ENCODE peak calls at places on chromosomes 4 and X, in ten cellular contexts. X is GM12865, R is MCF 10A, Q is cardiac fibroblast, I is GM13977, Y is AG09309, D is pancreas, F is Panc1, W is ovary, N is dorsolateral prefrontal cortex. K is an unnamed sample.

GRCh38 chrX:9071031-9071650 is 37.2 kb upstream of the FAM9B start:
- DNase-seq in X (no peak), R (no peak), Q (peak), I (no peak), Y (no peak), D (no peak), F (no peak), W (no peak), N (no peak), K (no peak)

GRCh38 chr4:52946811-52947210 is 84.7 kb downstream of the RASL11B start:
- DNase-seq in X (no peak), R (no peak), Q (no peak), I (no peak), Y (no peak), D (no peak), F (no peak), W (no peak), N (peak), K (no peak)

GRCh38 chr4:112552668-112553067 is 36.7 kb upstream of the NEUROG2 start:
- DNase-seq in X (no peak), R (peak), Q (peak), I (no peak), Y (peak), D (no peak), F (no peak), W (no peak), N (no peak), K (no peak)

GRCh38 chr4:89704651-89705395 is 132.1 kb downstream of the SNCA start:
- DNase-seq in X (no peak), R (no peak), Q (no peak), I (no peak), Y (no peak), D (no peak), F (no peak), W (no peak), N (peak), K (no peak)

GRCh38 chr4:5212255-5213032 is 161.2 kb downstream of the STK32B start:
- DNase-seq in X (no peak), R (no peak), Q (no peak), I (no peak), Y (no peak), D (no peak), F (no peak), W (no peak), N (no peak), K (no peak)

GRCh38 chrX:74450803-74451449 is 29.6 kb downstream of the SLC16A2 start:
- DNase-seq in X (no peak), R (peak), Q (peak), I (no peak), Y (peak), D (no peak), F (peak), W (no peak), N (no peak), K (no peak)

GRCh38 chr4:73520821-73521220 is 39.3 kb downstream of the AFM start:
- DNase-seq in X (peak), R (peak), Q (peak), I (no peak), Y (peak), D (no peak), F (no peak), W (no peak), N (no peak), K (no peak)

GRCh38 chr4:88356771-88357170 is 21.9 kb upstream of the HERC6 start:
- DNase-seq in X (no peak), R (no peak), Q (no peak), I (no peak), Y (no peak), D (no peak), F (no peak), W (no peak), N (no peak), K (no peak)

GRCh38 chr4:40377462-40378385 is 42.6 kb downstream of the CHRNA9 start:
- DNase-seq in X (peak), R (peak), Q (peak), I (no peak), Y (no peak), D (no peak), F (no peak), W (no peak), N (no peak), K (no peak)

GRCh38 chr4:182809417-182810102 is 107.6 kb downstream of the DCTD start:
- DNase-seq in X (no peak), R (no peak), Q (no peak), I (peak), Y (no peak), D (peak), F (no peak), W (no peak), N (no peak), K (peak)

GRCh38 chr4:153465583-153465921 is 608 bp upstream of the TMEM131L start:
- DNase-seq in X (peak), R (peak), Q (peak), I (peak), Y (no peak), D (peak), F (no peak), W (peak), N (peak), K (peak)

GRCh38 chrX:69285881-69286545 is 120.8 kb upstream of the PJA1 start:
- DNase-seq in X (peak), R (peak), Q (peak), I (peak), Y (no peak), D (peak), F (no peak), W (peak), N (peak), K (peak)

GRCh38 chrX:148872881-148873280 is 372.5 kb downstream of the AFF2 start:
- DNase-seq in X (no peak), R (no peak), Q (no peak), I (no peak), Y (no peak), D (no peak), F (no peak), W (no peak), N (no peak), K (no peak)

GRCh38 chr4:39043697-39044363 is 11.6 kb upstream of the TMEM156 start:
- DNase-seq in X (peak), R (peak), Q (peak), I (peak), Y (no peak), D (no peak), F (no peak), W (no peak), N (no peak), K (peak)

GRCh38 chr4:185998791-185999190 is 70.2 kb upstream of the TLR3 start:
- DNase-seq in X (no peak), R (no peak), Q (no peak), I (no peak), Y (no peak), D (no peak), F (no peak), W (no peak), N (no peak), K (no peak)

GRCh38 chrX:83521905-83522304 is 13.8 kb downstream of the POU3F4 start:
- DNase-seq in X (no peak), R (no peak), Q (no peak), I (no peak), Y (no peak), D (no peak), F (no peak), W (no peak), N (no peak), K (no peak)

GRCh38 chr4:24686866-24687672 is 102.7 kb upstream of the DHX15 start:
- DNase-seq in X (peak), R (peak), Q (no peak), I (no peak), Y (no peak), D (no peak), F (peak), W (no peak), N (no peak), K (no peak)

GRCh38 chr4:12723849-12724447 is 760.2 kb downstream of the RAB28 start:
- DNase-seq in X (no peak), R (peak), Q (peak), I (no peak), Y (no peak), D (no peak), F (no peak), W (no peak), N (no peak), K (no peak)

GRCh38 chrX:23952984-23953907 is 45.4 kb downstream of the CXorf58 start:
- DNase-seq in X (peak), R (no peak), Q (peak), I (peak), Y (no peak), D (no peak), F (no peak), W (no peak), N (no peak), K (peak)

GRCh38 chr4:122086338-122086737 is 65.8 kb upstream of the BLTP1 start:
- DNase-seq in X (no peak), R (no peak), Q (no peak), I (no peak), Y (no peak), D (no peak), F (no peak), W (no peak), N (no peak), K (no peak)

GRCh38 chrX:103774070-103774642 is 2.5 kb upstream of the PLP1 start:
- DNase-seq in X (peak), R (peak), Q (peak), I (no peak), Y (peak), D (no peak), F (no peak), W (no peak), N (peak), K (no peak)

GRCh38 chr4:71355971-71356370 is 17.2 kb downstream of the SLC4A4 start:
- DNase-seq in X (no peak), R (no peak), Q (no peak), I (no peak), Y (no peak), D (no peak), F (no peak), W (no peak), N (no peak), K (no peak)

GRCh38 chr4:57080781-57081650 is 29.2 kb downstream of the IGFBP7 start:
- DNase-seq in X (peak), R (peak), Q (peak), I (no peak), Y (peak), D (no peak), F (peak), W (no peak), N (no peak), K (no peak)

DNA sequence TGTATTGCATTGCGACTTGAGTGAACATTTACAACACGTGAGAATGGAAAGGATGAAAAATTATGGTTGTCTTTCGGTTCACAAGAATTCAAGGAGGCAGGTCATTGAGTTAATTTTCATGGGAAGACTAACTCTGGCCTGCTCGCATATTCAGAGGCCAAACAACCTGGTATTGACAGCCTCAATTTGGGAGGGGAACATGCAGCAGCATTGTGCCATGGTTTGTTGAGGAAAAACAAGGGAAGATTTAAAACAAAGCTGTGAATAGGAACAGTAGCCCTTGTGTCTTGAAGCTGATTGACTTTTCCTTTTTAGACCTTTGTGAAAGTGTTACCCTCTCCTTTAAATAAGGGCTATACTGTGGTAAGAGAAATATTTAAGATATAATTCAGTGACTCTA is 31.9 kb downstream of the FAT4 start:
- DNase-seq in X (no peak), R (no peak), Q (no peak), I (no peak), Y (no peak), D (no peak), F (no peak), W (no peak), N (no peak), K (no peak)
- TF ChIP-seq CTCF in X (no peak), R (no peak), Q (no peak), I (no peak), Y (no peak), D (no peak), F (no peak), W (no peak), N (no peak), K (no peak)

GRCh38 chrX:115547448-115547847 is 13.5 kb upstream of the PLS3 start:
- DNase-seq in X (no peak), R (no peak), Q (no peak), I (no peak), Y (no peak), D (no peak), F (no peak), W (no peak), N (no peak), K (no peak)
- TF ChIP-seq CTCF in X (no peak), R (peak), Q (no peak), I (no peak), Y (no peak), D (no peak), F (peak), W (no peak), N (no peak), K (no peak)

GRCh38 chr4:175622887-175623286 is 189.2 kb downstream of the GPM6A start:
- DNase-seq in X (peak), R (no peak), Q (no peak), I (no peak), Y (no peak), D (no peak), F (no peak), W (no peak), N (no peak), K (no peak)
- TF ChIP-seq CTCF in X (no peak), R (no peak), Q (no peak), I (no peak), Y (no peak), D (no peak), F (no peak), W (no peak), N (no peak), K (no peak)

DNA sequence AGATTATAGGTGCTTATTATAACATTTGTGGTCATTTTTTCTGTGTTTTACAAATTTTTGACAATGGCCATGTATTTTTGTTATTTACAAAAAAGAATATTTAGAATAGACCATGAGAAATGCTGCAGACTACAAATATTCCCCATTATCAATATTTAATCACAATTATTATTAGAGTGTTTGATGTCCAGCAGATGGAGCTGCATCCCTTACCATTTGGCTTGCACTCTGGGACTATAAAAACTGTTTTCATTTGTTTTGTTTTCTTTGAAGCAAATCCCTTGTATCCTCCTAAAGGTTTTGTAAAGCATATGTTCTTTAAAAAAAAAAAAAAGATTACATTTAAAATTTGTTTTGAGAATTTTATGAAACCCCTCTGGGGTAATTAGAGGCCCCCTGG is 85.6 kb upstream of the CXorf66 start:
- DNase-seq in X (no peak), R (peak), Q (peak), I (no peak), Y (no peak), D (no peak), F (no peak), W (no peak), N (no peak), K (no peak)
- TF ChIP-seq CTCF in X (peak), R (peak), Q (peak), I (peak), Y (peak), D (peak), F (peak), W (no peak), N (peak), K (no peak)